ENCODE peak calls at places on chromosomes 7 and 10, in nine cellular contexts. O is NCI-H1092 treated with DMSO at 0.1 percent for 48 hours, C is GOT3, R is EH, I is amniotic stem cell, K is ELR, G is hypothalamus, J is right cardiac atrium, A is sigmoid colon. Z is an unnamed sample.
A peak's percentile ranks its signal among the peaks of the same experiment; 100 is the strongest.

GRCh38 chr7:50389961-50390360 is 60.2 kb downstream of the FIGNL1 start:
- DNase-seq in I (no peak), R (no peak), J (no peak), K (no peak), G (no peak), C (no peak), A (no peak), O (no peak), Z (no peak)

GRCh38 chr7:73858807-73859206 is 2.2 kb upstream of the TMEM270 start:
- DNase-seq in I (no peak), R (no peak), A (no peak), C (no peak), J (no peak), G (no peak), K (no peak), O (no peak), Z (no peak)

GRCh38 chr10:7484456-7485266 is 73.8 kb upstream of the SFMBT2 start:
- DNase-seq in O (no peak), A (no peak), R (no peak), G (no peak), J (no peak), K (no peak), I (no peak), C (no peak), Z (no peak)

GRCh38 chr10:13086051-13086450 is 13.9 kb upstream of the OPTN start:
- DNase-seq in G (no peak), K (no peak), R (no peak), J (no peak), C (no peak), A (no peak), I (no peak), O (no peak), Z (no peak)

GRCh38 chr10:132255489-132256344 is 52.0 kb downstream of the STK32C start:
- DNase-seq in C (no peak), O (no peak), G (no peak), K (no peak), J (peak; percentile 44), R (no peak), I (no peak), A (no peak), Z (no peak)

GRCh38 chr7:84784450-84784849 is 402.4 kb downstream of the SEMA3D start:
- DNase-seq in A (no peak), G (no peak), I (no peak), J (no peak), K (no peak), O (no peak), R (no peak), C (no peak), Z (no peak)

GRCh38 chr10:76422769-76423168 is 991.3 kb downstream of the LRMDA start:
- DNase-seq in A (no peak), C (no peak), I (no peak), R (peak; percentile 35), O (no peak), J (no peak), G (no peak), K (no peak), Z (no peak)

GRCh38 chr7:101232141-101232821 is 5.3 kb downstream of the CLDN15 start:
- DNase-seq in G (no peak), O (no peak), C (no peak), K (no peak), I (no peak), R (peak; percentile 21), J (peak; percentile 73), A (no peak), Z (no peak)

GRCh38 chr10:88490216-88490980 is 92.7 kb downstream of the RNLS start:
- DNase-seq in K (no peak), C (no peak), R (no peak), I (no peak), A (no peak), G (no peak), J (no peak), O (no peak), Z (no peak)

GRCh38 chr7:127759945-127760421 is 108.0 kb downstream of the SND1 start:
- DNase-seq in G (no peak), I (no peak), R (no peak), O (no peak), C (no peak), J (no peak), K (no peak), A (no peak), Z (no peak)